ENCODE peak calls at places on chromosomes 12 and 14, in four cellular contexts. One of them, this sample, is unnamed.

GRCh38 chr12:127893875-127894635 is 372.9 kb upstream of the TMEM132C start:
- DNase-seq in CD14-positive monocyte: no peak
- DNase-seq in stimulated activated CD4-positive, alpha-beta T cell treated with anti-CD3 and anti-CD28 coated beads, Interleukin-2, amount 100 ng/mL, for 24 hours: no peak
- DNase-seq in type B pancreatic cell: no peak
- DNase-seq in this sample: no peak

GRCh38 chr14:104142136-104143041 is 4.0 kb downstream of the KIF26A start:
- DNase-seq in CD14-positive monocyte: no peak
- DNase-seq in stimulated activated CD4-positive, alpha-beta T cell treated with anti-CD3 and anti-CD28 coated beads, Interleukin-2, amount 100 ng/mL, for 24 hours: no peak
- DNase-seq in type B pancreatic cell: no peak
- DNase-seq in this sample: no peak

GRCh38 chr14:76550534-76550933 is 174.6 kb downstream of the ESRRB start:
- DNase-seq in CD14-positive monocyte: no peak
- DNase-seq in stimulated activated CD4-positive, alpha-beta T cell treated with anti-CD3 and anti-CD28 coated beads, Interleukin-2, amount 100 ng/mL, for 24 hours: no peak
- DNase-seq in type B pancreatic cell: no peak
- DNase-seq in this sample: no peak

GRCh38 chr14:21990116-21990515 is 316.5 kb upstream of the OR4E1 start:
- DNase-seq in CD14-positive monocyte: no peak
- DNase-seq in stimulated activated CD4-positive, alpha-beta T cell treated with anti-CD3 and anti-CD28 coated beads, Interleukin-2, amount 100 ng/mL, for 24 hours: no peak
- DNase-seq in type B pancreatic cell: no peak
- DNase-seq in this sample: peak

GRCh38 chr12:111441107-111441928 is 35.6 kb downstream of the SH2B3 start:
- DNase-seq in CD14-positive monocyte: no peak
- DNase-seq in stimulated activated CD4-positive, alpha-beta T cell treated with anti-CD3 and anti-CD28 coated beads, Interleukin-2, amount 100 ng/mL, for 24 hours: no peak
- DNase-seq in type B pancreatic cell: no peak
- DNase-seq in this sample: no peak

GRCh38 chr12:6551496-6552139 is 4.2 kb downstream of the IFFO1 start:
- DNase-seq in CD14-positive monocyte: no peak
- DNase-seq in stimulated activated CD4-positive, alpha-beta T cell treated with anti-CD3 and anti-CD28 coated beads, Interleukin-2, amount 100 ng/mL, for 24 hours: no peak
- DNase-seq in type B pancreatic cell: no peak
- DNase-seq in this sample: no peak

GRCh38 chr14:101173698-101174521 is 270.4 kb upstream of the RTL1 start:
- DNase-seq in CD14-positive monocyte: no peak
- DNase-seq in stimulated activated CD4-positive, alpha-beta T cell treated with anti-CD3 and anti-CD28 coated beads, Interleukin-2, amount 100 ng/mL, for 24 hours: no peak
- DNase-seq in type B pancreatic cell: no peak
- DNase-seq in this sample: no peak

GRCh38 chr14:100822921-100823320 is 3.0 kb upstream of the MEG3 start:
- DNase-seq in CD14-positive monocyte: no peak
- DNase-seq in stimulated activated CD4-positive, alpha-beta T cell treated with anti-CD3 and anti-CD28 coated beads, Interleukin-2, amount 100 ng/mL, for 24 hours: no peak
- DNase-seq in type B pancreatic cell: no peak
- DNase-seq in this sample: no peak

GRCh38 chr12:58539295-58539694 is 381.0 kb downstream of the LRIG3 start:
- DNase-seq in CD14-positive monocyte: no peak
- DNase-seq in stimulated activated CD4-positive, alpha-beta T cell treated with anti-CD3 and anti-CD28 coated beads, Interleukin-2, amount 100 ng/mL, for 24 hours: no peak
- DNase-seq in type B pancreatic cell: no peak
- DNase-seq in this sample: no peak

GRCh38 chr14:22900088-22900799 is 17.2 kb downstream of the REM2 start:
- DNase-seq in CD14-positive monocyte: no peak
- DNase-seq in stimulated activated CD4-positive, alpha-beta T cell treated with anti-CD3 and anti-CD28 coated beads, Interleukin-2, amount 100 ng/mL, for 24 hours: no peak
- DNase-seq in type B pancreatic cell: no peak
- DNase-seq in this sample: peak

GRCh38 chr12:3273409-3273853 is 196.3 kb downstream of the TSPAN9 start:
- DNase-seq in CD14-positive monocyte: no peak
- DNase-seq in stimulated activated CD4-positive, alpha-beta T cell treated with anti-CD3 and anti-CD28 coated beads, Interleukin-2, amount 100 ng/mL, for 24 hours: no peak
- DNase-seq in type B pancreatic cell: no peak
- DNase-seq in this sample: no peak

GRCh38 chr14:58540693-58541092 is 97.1 kb upstream of the DACT1 start:
- DNase-seq in CD14-positive monocyte: no peak
- DNase-seq in stimulated activated CD4-positive, alpha-beta T cell treated with anti-CD3 and anti-CD28 coated beads, Interleukin-2, amount 100 ng/mL, for 24 hours: no peak
- DNase-seq in type B pancreatic cell: no peak
- DNase-seq in this sample: no peak

GRCh38 chr12:72264548-72265175 is 7.5 kb upstream of the TRHDE start:
- DNase-seq in CD14-positive monocyte: no peak
- DNase-seq in stimulated activated CD4-positive, alpha-beta T cell treated with anti-CD3 and anti-CD28 coated beads, Interleukin-2, amount 100 ng/mL, for 24 hours: no peak
- DNase-seq in type B pancreatic cell: no peak
- DNase-seq in this sample: no peak

This sample was measured in CD8-positive, alpha-beta memory T cell.